ENCODE peak calls at places on chromosomes 6 and 20, in nine cellular contexts. B is WERI-Rb-1; M is NCI-H2107; Q is activated CD8-positive, alpha-beta memory T cell treated with anti-CD3 and anti-CD28 coated beads for 48 hours; F is hypothalamus; L is mucosa of descending colon; C is stimulated activated CD4-positive, alpha-beta T cell treated with anti-CD3 and anti-CD28 coated beads, Interleukin-15, amount 100 ng/mL, for 24 hours; U is ACHN; O is EL. Z is an unnamed sample.

GRCh38 chr6:169839029-169839481 is 87.6 kb downstream of the ERMARD start:
- DNase-seq in B (no peak), M (no peak), Q (no peak), F (no peak), L (no peak), C (no peak), U (no peak), O (no peak), Z (no peak)

GRCh38 chr6:80233955-80234354 is 127.5 kb downstream of the BCKDHB start:
- DNase-seq in B (no peak), M (no peak), Q (no peak), F (no peak), L (no peak), C (no peak), U (no peak), O (no peak), Z (no peak)

GRCh38 chr20:3560578-3560977 is 89.8 kb downstream of the ATRN start:
- DNase-seq in B (no peak), M (no peak), Q (no peak), F (no peak), L (no peak), C (no peak), U (no peak), O (peak), Z (no peak)

GRCh38 chr6:146916435-146917015 is 287.7 kb upstream of the STXBP5 start:
- DNase-seq in B (no peak), M (no peak), Q (no peak), F (no peak), L (no peak), C (no peak), U (no peak), O (no peak), Z (no peak)

GRCh38 chr6:40962241-40962640 is 76.8 kb downstream of the UNC5CL start:
- DNase-seq in B (no peak), M (no peak), Q (no peak), F (no peak), L (no peak), C (peak), U (peak), O (peak), Z (no peak)

GRCh38 chr20:18839507-18840247 is 26.1 kb downstream of the SCP2D1 start:
- DNase-seq in B (no peak), M (no peak), Q (no peak), F (no peak), L (no peak), C (no peak), U (no peak), O (no peak), Z (no peak)

GRCh38 chr6:143505537-143505936 is 6.0 kb downstream of the FUCA2 start:
- DNase-seq in B (no peak), M (no peak), Q (no peak), F (no peak), L (no peak), C (no peak), U (no peak), O (no peak), Z (no peak)

GRCh38 chr20:40961686-40962640 is 66.7 kb upstream of the TOP1 start:
- DNase-seq in B (no peak), M (no peak), Q (no peak), F (no peak), L (no peak), C (no peak), U (no peak), O (no peak), Z (no peak)

GRCh38 chr6:1337791-1338190 is 25.9 kb downstream of the FOXQ1 start:
- DNase-seq in B (no peak), M (no peak), Q (no peak), F (no peak), L (no peak), C (no peak), U (no peak), O (peak), Z (no peak)

GRCh38 chr20:3739054-3739925 is 6.8 kb downstream of the HSPA12B start:
- DNase-seq in B (no peak), M (no peak), Q (no peak), F (no peak), L (peak), C (no peak), U (no peak), O (no peak), Z (no peak)

GRCh38 chr6:138772596-138773176 is 883 bp upstream of the CCDC28A start:
- DNase-seq in B (no peak), M (no peak), Q (no peak), F (no peak), L (no peak), C (no peak), U (peak), O (no peak), Z (no peak)

GRCh38 chr20:11799131-11799800 is 118.4 kb upstream of the BTBD3 start:
- DNase-seq in B (peak), M (no peak), Q (no peak), F (no peak), L (no peak), C (no peak), U (no peak), O (no peak), Z (no peak)

GRCh38 chr6:684831-685636 is 7.9 kb downstream of the EXOC2 start:
- DNase-seq in B (no peak), M (no peak), Q (no peak), F (no peak), L (no peak), C (peak), U (peak), O (peak), Z (no peak)

GRCh38 chr6:157488635-157489226 is 107.7 kb downstream of the ZDHHC14 start:
- DNase-seq in B (peak), M (no peak), Q (no peak), F (no peak), L (no peak), C (no peak), U (no peak), O (no peak), Z (no peak)

GRCh38 chr6:51660767-51661166 is 426.6 kb downstream of the PKHD1 start:
- DNase-seq in B (no peak), M (no peak), Q (no peak), F (no peak), L (no peak), C (no peak), U (no peak), O (no peak), Z (no peak)

GRCh38 chr6:63496388-63496804 is 75.9 kb upstream of the LOC128125822 start:
- DNase-seq in B (no peak), M (no peak), Q (no peak), F (no peak), L (no peak), C (no peak), U (no peak), O (no peak), Z (peak)

GRCh38 chr6:148225871-148226270 is 116.8 kb upstream of the SASH1 start:
- DNase-seq in B (no peak), M (no peak), Q (no peak), F (no peak), L (no peak), C (no peak), U (no peak), O (no peak), Z (no peak)

GRCh38 chr6:38436726-38437465 is 202.8 kb downstream of the BTBD9 start:
- DNase-seq in B (no peak), M (no peak), Q (no peak), F (no peak), L (no peak), C (no peak), U (no peak), O (peak), Z (no peak)

GRCh38 chr20:6051505-6051904 is 2.4 kb downstream of the LRRN4 start:
- DNase-seq in B (no peak), M (no peak), Q (no peak), F (no peak), L (no peak), C (no peak), U (peak), O (peak), Z (no peak)

GRCh38 chr6:143743256-143744166 is 65.7 kb downstream of the PHACTR2 start:
- DNase-seq in B (no peak), M (no peak), Q (no peak), F (no peak), L (no peak), C (no peak), U (no peak), O (no peak), Z (peak)

GRCh38 chr6:150652848-150653613 is 53.3 kb downstream of the PLEKHG1 start:
- DNase-seq in B (no peak), M (no peak), Q (no peak), F (no peak), L (peak), C (no peak), U (no peak), O (no peak), Z (peak)

GRCh38 chr20:51602131-51602530 is 59.6 kb upstream of the NFATC2 start:
- DNase-seq in B (no peak), M (no peak), Q (no peak), F (no peak), L (no peak), C (no peak), U (no peak), O (no peak), Z (no peak)

GRCh38 chr6:158756977-158757752 is 62.0 kb downstream of the EZR start:
- DNase-seq in B (no peak), M (no peak), Q (no peak), F (no peak), L (no peak), C (no peak), U (no peak), O (no peak), Z (no peak)

GRCh38 chr20:62466071-62466760 is 9.6 kb downstream of the GATA5 start:
- DNase-seq in B (no peak), M (no peak), Q (no peak), F (no peak), L (no peak), C (no peak), U (no peak), O (no peak), Z (no peak)

GRCh38 chr6:89242574-89243330 is 25.6 kb upstream of the GABRR1 start:
- DNase-seq in B (peak), M (peak), Q (no peak), F (no peak), L (no peak), C (no peak), U (peak), O (peak), Z (peak)

GRCh38 chr6:13012271-13012670 is 295.7 kb downstream of the PHACTR1 start:
- DNase-seq in B (no peak), M (no peak), Q (no peak), F (no peak), L (no peak), C (no peak), U (no peak), O (no peak), Z (no peak)

GRCh38 chr6:137123078-137123477 is 50.4 kb downstream of the IL22RA2 start:
- DNase-seq in B (no peak), M (no peak), Q (no peak), F (no peak), L (no peak), C (no peak), U (no peak), O (no peak), Z (no peak)

GRCh38 chr6:53033764-53034163 is 31.4 kb upstream of the FBXO9 start:
- DNase-seq in B (no peak), M (no peak), Q (no peak), F (no peak), L (no peak), C (no peak), U (no peak), O (peak), Z (no peak)

GRCh38 chr6:31180500-31180899 is 10.0 kb upstream of the POU5F1 start:
- DNase-seq in B (no peak), M (no peak), Q (no peak), F (peak), L (peak), C (peak), U (no peak), O (peak), Z (no peak)

GRCh38 chr6:835476-836160 is 142.7 kb upstream of the EXOC2 start:
- DNase-seq in B (peak), M (no peak), Q (no peak), F (no peak), L (no peak), C (no peak), U (peak), O (no peak), Z (no peak)

GRCh38 chr6:42864602-42865001 is 14.8 kb upstream of the RPL7L1 start:
- DNase-seq in B (no peak), M (no peak), Q (no peak), F (no peak), L (no peak), C (peak), U (no peak), O (no peak), Z (no peak)

GRCh38 chr20:11646359-11646758 is 271.3 kb upstream of the BTBD3 start:
- DNase-seq in B (no peak), M (no peak), Q (no peak), F (no peak), L (no peak), C (no peak), U (no peak), O (no peak), Z (no peak)

GRCh38 chr20:51122931-51123658 is 100.2 kb upstream of the KCNG1 start:
- DNase-seq in B (no peak), M (no peak), Q (no peak), F (no peak), L (no peak), C (peak), U (no peak), O (no peak), Z (no peak)

GRCh38 chr6:70134542-70134941 is 168.3 kb downstream of the COL9A1 start:
- DNase-seq in B (no peak), M (no peak), Q (no peak), F (no peak), L (no peak), C (no peak), U (no peak), O (no peak), Z (no peak)

Z was measured in transverse colon.